ENCODE peak calls at places on chromosome 2, in nine cellular contexts. K, Q, Z, V, B, H, Y, M and G are unnamed samples.

GRCh38 chr2:221553333-221553732 is 18.8 kb downstream of the EPHA4 start:
- DNase-seq in K (peak), Q (no peak), Z (no peak), V (no peak), B (no peak), H (no peak), Y (no peak), M (no peak), G (no peak)

GRCh38 chr2:45812039-45812500 is 160.6 kb downstream of the PRKCE start:
- DNase-seq in K (no peak), Q (no peak), Z (no peak), V (peak), B (peak), H (no peak), Y (no peak), M (no peak), G (no peak)

GRCh38 chr2:177670791-177671528 is 278.4 kb downstream of the AGPS start:
- DNase-seq in K (peak), Q (peak), Z (no peak), V (no peak), B (no peak), H (no peak), Y (no peak), M (no peak), G (no peak)

GRCh38 chr2:118372876-118373597 is 284.8 kb downstream of the INSIG2 start:
- DNase-seq in K (peak), Q (no peak), Z (no peak), V (no peak), B (no peak), H (no peak), Y (no peak), M (no peak), G (no peak)

GRCh38 chr2:16221461-16222010 is 281.2 kb downstream of the MYCN start:
- DNase-seq in K (no peak), Q (no peak), Z (no peak), V (no peak), B (no peak), H (no peak), Y (no peak), M (no peak), G (no peak)

GRCh38 chr2:171208648-171209047 is 48.0 kb upstream of the TLK1 start:
- DNase-seq in K (no peak), Q (no peak), Z (no peak), V (no peak), B (no peak), H (no peak), Y (no peak), M (no peak), G (no peak)

GRCh38 chr2:204533629-204534370 is 11.5 kb upstream of the PARD3B start:
- DNase-seq in K (no peak), Q (no peak), Z (no peak), V (peak), B (peak), H (no peak), Y (no peak), M (no peak), G (no peak)

GRCh38 chr2:96265349-96265839 is 403 bp downstream of the TMEM127 start:
- DNase-seq in K (peak), Q (peak), Z (no peak), V (no peak), B (no peak), H (peak), Y (peak), M (peak), G (no peak)

GRCh38 chr2:11863513-11864328 is 117.3 kb downstream of the LPIN1 start:
- DNase-seq in K (peak), Q (peak), Z (peak), V (peak), B (peak), H (peak), Y (peak), M (peak), G (peak)

GRCh38 chr2:157185828-157186227 is 71.7 kb upstream of the GALNT5 start:
- DNase-seq in K (no peak), Q (no peak), Z (no peak), V (peak), B (no peak), H (no peak), Y (no peak), M (no peak), G (no peak)

GRCh38 chr2:10179422-10179821 is 56.9 kb downstream of the RRM2 start:
- DNase-seq in K (no peak), Q (no peak), Z (no peak), V (peak), B (peak), H (no peak), Y (no peak), M (no peak), G (no peak)

GRCh38 chr2:203706403-203706802 is at the start of gene CD28:
- DNase-seq in K (no peak), Q (peak), Z (no peak), V (no peak), B (no peak), H (peak), Y (no peak), M (peak), G (no peak)

GRCh38 chr2:64324746-64325410 is 129.1 kb upstream of the LGALSL start:
- DNase-seq in K (no peak), Q (no peak), Z (no peak), V (no peak), B (no peak), H (no peak), Y (no peak), M (no peak), G (no peak)

GRCh38 chr2:28624798-28625701 is 126.6 kb upstream of the PPP1CB start:
- DNase-seq in K (peak), Q (peak), Z (peak), V (peak), B (no peak), H (peak), Y (no peak), M (peak), G (no peak)

GRCh38 chr2:85710687-85711577 is 16.8 kb downstream of the GNLY start:
- DNase-seq in K (no peak), Q (no peak), Z (no peak), V (no peak), B (no peak), H (peak), Y (no peak), M (no peak), G (no peak)

GRCh38 chr2:200318940-200319435 is 12.5 kb downstream of the SPATS2L start:
- DNase-seq in K (no peak), Q (no peak), Z (no peak), V (no peak), B (no peak), H (no peak), Y (no peak), M (no peak), G (no peak)

GRCh38 chr2:1736045-1736444 is 8.3 kb downstream of the PXDN start:
- DNase-seq in K (no peak), Q (no peak), Z (no peak), V (peak), B (no peak), H (no peak), Y (no peak), M (no peak), G (no peak)

GRCh38 chr2:222568866-222569265 is 87.0 kb downstream of the FARSB start:
- DNase-seq in K (no peak), Q (no peak), Z (peak), V (peak), B (peak), H (peak), Y (no peak), M (peak), G (no peak)

GRCh38 chr2:172088245-172089004 is 3.1 kb downstream of the DLX1 start:
- DNase-seq in K (peak), Q (peak), Z (no peak), V (no peak), B (no peak), H (no peak), Y (peak), M (peak), G (no peak)

DNA sequence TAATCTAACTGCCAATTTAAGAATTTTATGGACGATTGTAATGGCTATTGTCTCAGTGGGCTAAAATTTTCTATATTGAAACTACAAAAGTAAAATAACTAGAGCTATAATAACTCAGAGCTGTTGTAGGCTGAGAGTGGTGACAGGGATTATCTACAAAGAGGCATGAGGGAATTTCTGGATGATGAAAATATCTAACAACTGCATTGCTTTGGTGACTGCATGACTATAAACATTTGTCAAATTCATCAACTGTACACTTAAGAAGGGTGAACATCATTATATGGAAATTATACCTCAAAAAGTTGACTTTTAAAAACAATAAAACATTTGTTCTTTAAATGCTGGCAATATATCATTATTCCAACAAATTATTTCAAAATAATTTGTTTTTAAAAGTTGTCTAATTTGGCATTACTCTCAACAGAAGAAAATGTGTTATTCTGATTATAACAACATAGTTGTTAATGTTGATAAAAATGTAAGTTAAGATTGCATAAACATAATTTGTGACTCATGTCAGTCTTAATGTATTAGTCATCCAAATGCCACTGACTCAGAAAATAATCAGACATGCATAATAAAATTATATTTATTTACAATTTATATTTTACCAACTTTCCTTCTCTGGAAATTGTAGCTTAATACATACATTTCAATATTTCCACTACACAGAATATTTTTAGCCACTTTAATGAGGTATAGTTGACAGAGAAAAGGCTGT is 865.1 kb upstream of the VRK2 start:
- DNase-seq in K (no peak), Q (no peak), Z (no peak), V (peak), B (peak), H (no peak), Y (no peak), M (no peak), G (peak)
- TF ChIP-seq CTCF in K (no peak), Q (no peak), Z (no peak), V (no peak), B (no peak), H (no peak), Y (no peak), M (no peak), G (no peak)

GRCh38 chr2:184527058-184527457 is 71.3 kb upstream of the ZNF804A start:
- DNase-seq in K (no peak), Q (no peak), Z (no peak), V (no peak), B (no peak), H (no peak), Y (no peak), M (no peak), G (no peak)
- TF ChIP-seq CTCF in K (peak), Q (no peak), Z (no peak), V (no peak), B (peak), H (no peak), Y (no peak), M (no peak), G (no peak)

DNA sequence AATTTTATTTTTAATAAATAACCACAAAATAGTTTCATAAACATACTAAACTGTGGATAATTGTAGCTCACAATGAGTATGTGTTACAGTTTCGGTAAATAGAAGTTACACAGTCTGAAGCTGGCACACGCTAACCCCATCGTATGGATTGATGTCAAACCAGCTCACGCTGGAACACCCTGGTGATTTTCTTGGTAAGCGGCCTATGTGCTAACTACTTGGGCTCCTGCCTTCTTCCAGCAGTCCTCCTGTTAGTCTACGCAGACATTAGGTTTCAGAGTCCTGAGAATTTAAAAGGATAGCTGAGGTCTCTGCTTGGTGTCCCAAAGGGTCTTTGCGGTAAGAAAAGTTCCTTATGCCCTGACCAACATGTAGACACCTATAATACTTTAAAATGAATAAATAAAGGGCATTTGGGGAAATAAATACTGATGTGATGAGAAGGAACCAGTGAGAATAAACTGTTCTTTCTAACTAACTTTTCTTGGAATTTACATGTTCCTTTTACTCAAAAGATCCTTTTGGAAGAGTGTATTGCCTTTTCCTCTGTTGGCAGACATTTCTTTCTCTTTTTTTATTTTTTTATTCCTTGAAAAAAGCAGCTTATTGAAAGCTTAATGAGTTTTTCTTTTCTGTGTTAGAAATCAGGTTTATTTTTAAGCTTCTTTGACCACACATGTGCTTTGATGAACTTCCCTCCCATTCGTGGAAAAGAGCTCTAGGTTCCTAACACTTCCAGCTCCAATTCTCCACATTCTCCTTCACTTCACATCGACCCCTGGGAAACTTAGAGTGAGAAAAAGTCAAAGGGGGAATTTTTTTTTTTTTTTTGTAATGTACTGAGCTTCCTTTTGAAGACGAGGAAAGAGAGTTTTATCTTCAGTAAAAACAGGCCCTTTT is 322.1 kb downstream of the IRS1 start:
- DNase-seq in K (no peak), Q (no peak), Z (peak), V (peak), B (no peak), H (no peak), Y (no peak), M (peak), G (no peak)
- TF ChIP-seq CTCF in K (no peak), Q (no peak), Z (no peak), V (no peak), B (no peak), H (no peak), Y (no peak), M (no peak), G (no peak)

GRCh38 chr2:219627105-219628100 is at the start of gene SLC4A3:
- DNase-seq in K (peak), Q (peak), Z (no peak), V (peak), B (no peak), H (peak), Y (peak), M (no peak), G (no peak)
- TF ChIP-seq CTCF in K (peak), Q (no peak), Z (no peak), V (no peak), B (no peak), H (no peak), Y (no peak), M (no peak), G (peak)

GRCh38 chr2:206936006-206936405 is 3.3 kb upstream of the CPO start:
- DNase-seq in K (no peak), Q (no peak), Z (no peak), V (no peak), B (no peak), H (peak), Y (no peak), M (no peak), G (no peak)

GRCh38 chr2:206937519-206937918 is 1.8 kb upstream of the CPO start:
- DNase-seq in K (no peak), Q (peak), Z (no peak), V (no peak), B (no peak), H (no peak), Y (no peak), M (no peak), G (no peak)

GRCh38 chr2:206939340-206939739 is at the start of gene CPO:
- DNase-seq in K (no peak), Q (no peak), Z (no peak), V (no peak), B (no peak), H (peak), Y (no peak), M (no peak), G (no peak)

DNA sequence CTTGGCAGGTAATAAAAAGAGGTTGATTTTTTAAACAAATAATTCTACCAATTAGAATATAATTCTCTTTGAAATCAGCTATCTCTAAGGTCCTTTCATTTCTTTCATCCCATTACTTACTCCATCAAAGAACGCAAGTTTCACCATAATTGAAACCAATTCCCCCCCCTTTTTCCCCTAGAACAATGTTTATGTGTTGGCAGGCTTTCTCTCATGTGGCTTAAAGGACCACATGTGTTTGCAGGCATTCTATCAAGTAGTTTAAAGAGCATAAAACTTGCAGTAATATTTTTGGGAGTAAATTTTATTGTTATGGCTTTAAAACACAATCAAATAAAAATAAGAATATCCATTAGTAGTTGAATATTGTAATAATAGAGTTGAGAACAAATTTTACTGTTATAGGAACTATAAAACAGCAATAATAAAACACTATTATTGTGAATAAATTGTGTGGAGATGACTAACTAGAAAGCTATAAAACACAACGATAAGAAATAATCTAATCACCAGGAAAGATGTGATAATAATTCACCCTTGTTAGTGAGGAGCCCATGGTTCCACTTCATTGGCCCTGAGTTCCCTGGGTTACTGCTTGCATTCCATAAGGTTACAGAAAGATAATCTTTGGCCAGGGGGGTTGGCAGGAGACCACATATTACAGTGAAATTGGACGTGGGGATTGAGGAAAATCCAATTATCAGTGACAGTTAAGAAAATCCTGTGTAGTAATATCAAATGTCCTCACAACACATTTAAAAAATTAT is 2.7 kb upstream of the CPO start:
- DNase-seq in K (no peak), Q (no peak), Z (no peak), V (no peak), B (no peak), H (no peak), Y (no peak), M (no peak), G (no peak)
- TF ChIP-seq CTCF in K (no peak), Q (no peak), Z (no peak), V (no peak), B (no peak), H (no peak), Y (no peak), M (no peak), G (no peak)